ENCODE peak calls at places on chromosomes 4 and X, in five cellular contexts. One of them, this sample, is unnamed.

GRCh38 chrX:74514384-74514783 is 93.1 kb downstream of the SLC16A2 start:
- DNase-seq in cardiac muscle cell: peak
- DNase-seq in adrenal gland: peak
- DNase-seq in bronchial epithelial cell: no peak
- DNase-seq in activated CD4-positive, alpha-beta memory T cell treated with anti-CD3 and anti-CD28 coated beads, Interleukin-2, amount 10 ng/mL, durations not matched to agents 7 days and 5 days: no peak
- DNase-seq in this sample: no peak

GRCh38 chrX:41589634-41590270 is 99.0 kb upstream of the GPR34 start:
- DNase-seq in bronchial epithelial cell: no peak
- DNase-seq in cardiac muscle cell: no peak
- DNase-seq in activated CD4-positive, alpha-beta memory T cell treated with anti-CD3 and anti-CD28 coated beads, Interleukin-2, amount 10 ng/mL, durations not matched to agents 7 days and 5 days: no peak
- DNase-seq in adrenal gland: no peak
- DNase-seq in this sample: no peak

GRCh38 chr4:154030747-154031146 is 241.9 kb upstream of the SFRP2 start:
- DNase-seq in bronchial epithelial cell: no peak
- DNase-seq in adrenal gland: no peak
- DNase-seq in cardiac muscle cell: no peak
- DNase-seq in activated CD4-positive, alpha-beta memory T cell treated with anti-CD3 and anti-CD28 coated beads, Interleukin-2, amount 10 ng/mL, durations not matched to agents 7 days and 5 days: no peak
- DNase-seq in this sample: no peak

GRCh38 chr4:185914583-185915199 is 102.7 kb upstream of the SORBS2 start:
- DNase-seq in cardiac muscle cell: no peak
- DNase-seq in activated CD4-positive, alpha-beta memory T cell treated with anti-CD3 and anti-CD28 coated beads, Interleukin-2, amount 10 ng/mL, durations not matched to agents 7 days and 5 days: no peak
- DNase-seq in adrenal gland: no peak
- DNase-seq in bronchial epithelial cell: no peak
- DNase-seq in this sample: no peak

GRCh38 chr4:54233697-54234496 is 4.8 kb downstream of the PDGFRA start:
- DNase-seq in activated CD4-positive, alpha-beta memory T cell treated with anti-CD3 and anti-CD28 coated beads, Interleukin-2, amount 10 ng/mL, durations not matched to agents 7 days and 5 days: peak
- DNase-seq in adrenal gland: peak
- DNase-seq in bronchial epithelial cell: peak
- DNase-seq in cardiac muscle cell: peak
- DNase-seq in this sample: peak

GRCh38 chrX:46588263-46588662 is 14.7 kb downstream of the CHST7 start:
- DNase-seq in cardiac muscle cell: no peak
- DNase-seq in adrenal gland: peak
- DNase-seq in activated CD4-positive, alpha-beta memory T cell treated with anti-CD3 and anti-CD28 coated beads, Interleukin-2, amount 10 ng/mL, durations not matched to agents 7 days and 5 days: peak
- DNase-seq in bronchial epithelial cell: peak
- DNase-seq in this sample: peak

GRCh38 chrX:23896983-23897382 is 10.8 kb downstream of the APOO start:
- DNase-seq in bronchial epithelial cell: no peak
- DNase-seq in adrenal gland: no peak
- DNase-seq in cardiac muscle cell: no peak
- DNase-seq in activated CD4-positive, alpha-beta memory T cell treated with anti-CD3 and anti-CD28 coated beads, Interleukin-2, amount 10 ng/mL, durations not matched to agents 7 days and 5 days: no peak
- DNase-seq in this sample: no peak

GRCh38 chr4:128427832-128428366 is 140.3 kb upstream of the PGRMC2 start:
- DNase-seq in activated CD4-positive, alpha-beta memory T cell treated with anti-CD3 and anti-CD28 coated beads, Interleukin-2, amount 10 ng/mL, durations not matched to agents 7 days and 5 days: no peak
- DNase-seq in bronchial epithelial cell: peak
- DNase-seq in adrenal gland: peak
- DNase-seq in cardiac muscle cell: no peak
- DNase-seq in this sample: peak

GRCh38 chr4:56630876-56631666 is 50.0 kb downstream of the HOPX start:
- DNase-seq in bronchial epithelial cell: no peak
- DNase-seq in activated CD4-positive, alpha-beta memory T cell treated with anti-CD3 and anti-CD28 coated beads, Interleukin-2, amount 10 ng/mL, durations not matched to agents 7 days and 5 days: no peak
- DNase-seq in cardiac muscle cell: no peak
- DNase-seq in adrenal gland: no peak
- DNase-seq in this sample: no peak